ENCODE peak calls at places on chromosomes 6 and 20, in four cellular contexts. Y is HepG2, W is GM12878, G is SK-N-SH. U is an unnamed sample.
A peak's percentile ranks its signal among the peaks of the same experiment; 100 is the strongest.

GRCh38 chr6:24439858-24440539 is 37.3 kb downstream of the MRS2 start:
- DNase-seq in Y (no peak), W (no peak), G (no peak), U (no peak)

GRCh38 chr6:77094821-77095220 is 368.5 kb downstream of the HTR1B start:
- DNase-seq in Y (no peak), W (no peak), G (no peak), U (no peak)

GRCh38 chr6:166782541-166782940 is 155.5 kb upstream of the RPS6KA2 start:
- DNase-seq in Y (no peak), W (no peak), G (no peak), U (no peak)

GRCh38 chr6:149642829-149643580 is 5.5 kb downstream of the KATNA1 start:
- DNase-seq in Y (no peak), W (no peak), G (no peak), U (no peak)

GRCh38 chr20:17872920-17873319 is 95.7 kb downstream of the SNX5 start:
- DNase-seq in Y (no peak), W (no peak), G (no peak), U (no peak)

GRCh38 chr20:57223648-57224489 is 42.6 kb downstream of the BMP7 start:
- DNase-seq in Y (no peak), W (no peak), G (no peak), U (no peak)

GRCh38 chr6:131216277-131216676 is 81.0 kb downstream of the AKAP7 start:
- DNase-seq in Y (no peak), W (no peak), G (no peak), U (no peak)

GRCh38 chr6:44245912-44246662 is 814 bp upstream of the HSP90AB1 start:
- DNase-seq in Y (peak; percentile 93), W (no peak), G (peak; percentile 93), U (peak; percentile 91)

GRCh38 chr20:35661013-35661412 is 3.7 kb downstream of the CPNE1 start:
- DNase-seq in Y (no peak), W (no peak), G (no peak), U (no peak)

GRCh38 chr6:56708810-56709597 is 66.3 kb upstream of the DST start:
- DNase-seq in Y (peak; percentile 66), W (no peak), G (peak; percentile 39), U (peak; percentile 64)

GRCh38 chr6:149015224-149015876 is 268.5 kb downstream of the UST start:
- DNase-seq in Y (no peak), W (no peak), G (no peak), U (no peak)

GRCh38 chr20:58306421-58307261 is 2.9 kb upstream of the RAB22A start:
- DNase-seq in Y (peak; percentile 37), W (peak; percentile 85), G (no peak), U (peak; percentile 30)

GRCh38 chr6:69379518-69379917 is 417.3 kb downstream of the LMBRD1 start:
- DNase-seq in Y (no peak), W (no peak), G (no peak), U (no peak)

GRCh38 chr6:15025416-15025815 is 220.5 kb upstream of the JARID2 start:
- DNase-seq in Y (no peak), W (no peak), G (no peak), U (no peak)

GRCh38 chr20:53608456-53609413 is 15.1 kb upstream of the ZNF217 start:
- DNase-seq in Y (no peak), W (no peak), G (no peak), U (no peak)

GRCh38 chr6:145071836-145072235 is 663.5 kb downstream of the EPM2A start:
- DNase-seq in Y (no peak), W (no peak), G (no peak), U (no peak)

GRCh38 chr6:66396549-66396948 is 689.5 kb upstream of the EYS start:
- DNase-seq in Y (no peak), W (no peak), G (no peak), U (no peak)

DNA sequence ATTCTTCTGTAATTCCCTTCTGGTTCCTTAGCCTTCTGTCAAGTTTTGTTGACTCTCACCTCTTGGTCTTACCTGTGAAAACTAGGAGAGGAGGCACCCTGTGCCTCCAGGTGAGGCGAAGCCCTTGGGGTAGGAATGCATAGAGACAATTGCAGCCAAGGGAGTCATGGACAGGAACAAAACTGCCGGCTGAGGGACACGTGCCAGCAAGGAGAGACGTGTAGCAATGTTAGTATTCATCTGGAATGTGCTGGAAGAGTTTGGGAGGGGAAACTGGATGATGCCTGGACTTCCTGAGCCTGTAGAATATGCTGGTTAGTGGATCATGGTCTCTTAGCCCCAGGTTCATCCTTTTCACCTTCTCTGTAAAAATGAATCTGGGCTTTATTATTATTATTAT is 3.9 kb upstream of the TIAM2 start:
- DNase-seq in Y (no peak), W (no peak), G (no peak), U (no peak)
- TF ChIP-seq PBX3 in Y (no peak), W (no peak), G (no peak), U (no peak)

DNA sequence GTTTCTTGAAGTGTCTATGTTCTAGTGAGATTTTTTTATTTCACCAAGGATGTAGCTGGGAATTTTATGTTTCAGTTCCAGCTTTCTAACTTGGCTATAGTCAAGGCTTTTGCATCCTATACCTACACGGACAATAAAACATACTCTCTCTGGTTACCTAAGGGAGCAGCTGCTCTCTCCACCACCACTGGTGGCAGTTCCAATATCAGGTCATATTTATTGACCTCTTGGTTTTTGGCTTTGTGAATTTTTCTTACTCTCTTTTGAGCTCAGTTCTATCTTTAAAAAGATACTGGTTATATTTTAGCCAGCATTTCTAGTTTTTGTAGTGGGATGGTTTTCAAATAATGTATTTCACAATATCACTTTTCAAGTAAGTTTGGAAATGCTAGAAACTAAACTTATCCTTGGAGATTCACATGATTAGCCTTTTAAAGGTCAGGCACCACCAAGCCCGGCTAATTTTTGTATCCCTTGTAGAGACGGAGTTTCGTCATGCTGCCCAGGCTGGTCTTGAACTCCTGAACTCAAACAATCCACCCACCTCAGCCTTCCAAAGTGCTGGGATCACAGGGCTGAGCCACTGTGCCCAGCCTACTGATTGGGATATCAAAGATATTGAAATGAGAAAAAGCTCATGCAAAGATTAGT is 34.7 kb upstream of the HAO1 start:
- DNase-seq in Y (no peak), W (no peak), G (no peak), U (no peak)
- TF ChIP-seq MAX in Y (no peak), W (no peak), G (no peak), U (no peak)

GRCh38 chr6:170153436-170154319 is 137.2 kb downstream of the DLL1 start:
- DNase-seq in Y (no peak), W (no peak), G (no peak), U (no peak)

GRCh38 chr6:170152111-170152926 is 138.6 kb downstream of the DLL1 start:
- DNase-seq in Y (no peak), W (no peak), G (no peak), U (no peak)

GRCh38 chr6:170150590-170150945 is 140.3 kb downstream of the DLL1 start:
- DNase-seq in Y (no peak), W (no peak), G (no peak), U (no peak)

GRCh38 chr6:170151235-170152110 is 139.4 kb downstream of the DLL1 start:
- DNase-seq in Y (no peak), W (no peak), G (no peak), U (no peak)

GRCh38 chr6:170152989-170153388 is 137.9 kb downstream of the DLL1 start:
- DNase-seq in Y (peak; percentile 32), W (no peak), G (no peak), U (no peak)
- TF ChIP-seq USF2 in Y (no peak), W (no peak), G (no peak), U (no peak)

GRCh38 chr6:31769684-31770371 is 7.3 kb downstream of the VWA7 start:
- DNase-seq in Y (peak; percentile 71), W (peak; percentile 36), G (peak; percentile 72), U (peak; percentile 68)
- TF ChIP-seq PBX3 in Y (no peak), W (peak; percentile 68), G (no peak), U (no peak)

DNA sequence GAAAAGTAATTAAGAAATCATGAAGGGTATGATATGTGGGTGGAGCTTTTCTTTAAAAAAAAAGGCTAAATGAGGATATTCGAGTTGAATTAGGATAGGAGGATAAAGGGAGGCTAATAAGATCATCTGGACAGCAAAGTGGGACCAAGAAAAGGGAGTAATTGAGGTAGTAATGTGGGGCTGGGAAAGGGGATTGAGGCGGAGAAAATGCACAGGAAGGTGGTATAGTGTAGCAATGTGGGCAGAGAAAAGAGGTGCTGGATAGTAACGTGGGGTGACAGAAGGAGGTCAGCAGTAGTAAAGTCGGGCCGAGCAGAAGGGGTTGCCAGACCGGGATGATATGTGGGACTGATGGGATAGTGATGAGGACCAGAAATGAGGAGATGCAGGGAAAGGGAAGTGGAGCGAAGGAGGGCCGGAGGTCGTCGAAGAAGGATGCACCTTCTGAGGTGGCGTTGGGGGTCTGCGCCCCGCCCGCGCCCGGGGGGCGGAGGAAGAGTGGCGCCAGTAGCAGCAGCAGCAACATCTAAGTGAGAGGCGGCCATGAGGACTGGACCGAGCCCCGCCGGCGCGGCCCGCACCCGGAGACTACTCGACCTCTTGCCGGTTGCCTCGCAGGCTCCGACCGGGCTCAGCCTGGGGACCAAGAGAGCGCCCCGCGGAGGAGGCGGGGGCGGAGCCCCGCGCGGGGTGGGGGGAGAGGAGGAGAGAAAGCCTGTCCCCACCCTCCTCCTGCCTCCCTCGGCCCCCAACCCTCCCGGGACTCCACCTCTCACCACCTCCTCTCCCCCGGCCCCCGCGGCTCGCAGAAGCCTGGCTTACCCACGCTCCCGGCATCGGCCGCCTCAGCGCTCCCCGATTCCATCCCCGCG is 887 bp downstream of the GABBR1 start:
- DNase-seq in Y (no peak), W (no peak), G (peak; percentile 88), U (peak; percentile 21)
- TF ChIP-seq MAX in Y (no peak), W (no peak), G (no peak), U (no peak)

GRCh38 chr20:46587986-46588385 is 37.5 kb upstream of the OCSTAMP start:
- DNase-seq in Y (no peak), W (no peak), G (no peak), U (no peak)
- TF ChIP-seq USF2 in Y (no peak), W (no peak), G (no peak), U (no peak)

GRCh38 chr20:37774143-37774542 is 80.3 kb downstream of the CTNNBL1 start:
- DNase-seq in Y (no peak), W (no peak), G (no peak), U (no peak)
- TF ChIP-seq PBX3 in Y (no peak), W (no peak), G (no peak), U (no peak)

GRCh38 chr6:128351255-128351514 is 169.2 kb downstream of the PTPRK start:
- DNase-seq in Y (no peak), W (no peak), G (no peak), U (no peak)
- TF ChIP-seq MAX in Y (no peak), W (no peak), G (no peak), U (no peak)

DNA sequence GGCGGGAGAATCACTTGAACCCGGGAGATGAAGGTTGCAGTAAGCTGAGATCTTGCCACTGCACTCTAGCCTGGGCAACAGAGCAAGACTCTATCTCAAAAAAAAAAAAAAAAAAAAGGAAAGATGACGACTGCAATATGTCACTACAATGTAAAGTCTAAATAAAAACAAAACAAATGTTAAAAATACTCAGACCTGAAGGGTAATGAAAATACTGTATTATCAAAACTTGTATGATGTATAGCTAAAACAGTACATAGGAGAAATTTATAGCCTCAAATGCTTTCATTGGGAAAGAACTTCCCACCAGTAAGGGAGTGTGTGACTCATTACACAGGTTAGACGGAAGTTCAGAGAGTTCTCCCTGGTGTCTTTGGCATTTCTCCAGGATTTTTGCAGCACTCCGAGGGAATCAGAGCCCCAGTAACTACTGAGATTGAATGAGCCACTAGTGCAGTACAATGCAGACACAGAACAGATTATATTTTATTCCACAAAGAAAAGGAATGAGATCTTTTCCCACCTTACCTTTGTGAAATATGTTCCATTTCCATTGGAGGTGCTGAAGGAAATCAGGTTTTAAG is 12.5 kb upstream of the RALGAPB start:
- DNase-seq in Y (peak; percentile 92), W (no peak), G (peak; percentile 57), U (peak; percentile 66)
- TF ChIP-seq USF2 in Y (no peak), W (no peak), G (no peak), U (no peak)